ENCODE peak calls at places on chromosomes 4 and X, in eight cellular contexts. C is DND-41, L is GM10248, T is tibial artery, Z is suprapubic skin, J is brain microvascular endothelial cell, X is H9, W is epithelial cell of proximal tubule. S is an unnamed sample.

GRCh38 chr4:8451440-8452182 is 11.0 kb downstream of the TRMT44 start:
- DNase-seq in T (no peak), L (no peak), J (no peak), X (no peak), W (no peak), Z (no peak), C (no peak), S (no peak)

GRCh38 chr4:155639674-155640529 is 26.7 kb upstream of the GUCY1A1 start:
- DNase-seq in J (no peak), T (no peak), L (peak), X (no peak), W (no peak), C (peak), Z (no peak), S (peak)

GRCh38 chr4:140102406-140102805 is 51.6 kb downstream of the MAML3 start:
- DNase-seq in W (no peak), T (no peak), J (no peak), Z (no peak), L (no peak), X (no peak), C (no peak), S (no peak)

GRCh38 chr4:33063238-33063637 is 2343.1 kb downstream of the PCDH7 start:
- DNase-seq in W (no peak), Z (no peak), X (no peak), C (no peak), T (no peak), J (peak), L (no peak), S (no peak)

GRCh38 chr4:13907255-13907751 is 279.8 kb upstream of the BOD1L1 start:
- DNase-seq in C (no peak), T (no peak), W (peak), J (peak), L (no peak), Z (no peak), X (no peak), S (no peak)

GRCh38 chr4:85761803-85762202 is 286.9 kb downstream of the ARHGAP24 start:
- DNase-seq in T (peak), L (no peak), X (no peak), J (peak), Z (peak), C (no peak), W (no peak), S (no peak)

GRCh38 chr4:173522160-173522873 is 7.7 kb downstream of the HAND2 start:
- DNase-seq in C (no peak), J (peak), Z (peak), X (peak), W (no peak), T (peak), L (no peak), S (no peak)

GRCh38 chr4:105129286-105129685 is 17.4 kb upstream of the TET2 start:
- DNase-seq in T (no peak), X (no peak), J (no peak), Z (no peak), C (no peak), W (no peak), L (no peak), S (no peak)

GRCh38 chrX:108834036-108834435 is 97.7 kb upstream of the IRS4 start:
- DNase-seq in J (no peak), X (no peak), L (no peak), C (no peak), W (no peak), Z (no peak), T (no peak), S (no peak)

GRCh38 chr4:154578919-154579318 is 11.6 kb downstream of the FGA start:
- DNase-seq in L (no peak), J (no peak), W (no peak), C (no peak), X (no peak), T (no peak), Z (no peak), S (no peak)

GRCh38 chr4:5863461-5864113 is 29.3 kb downstream of the CRMP1 start:
- DNase-seq in J (peak), L (no peak), C (peak), T (no peak), X (no peak), W (peak), Z (no peak), S (no peak)

GRCh38 chr4:10058371-10058770 is 37.1 kb upstream of the SLC2A9 start:
- DNase-seq in X (no peak), L (no peak), J (no peak), T (no peak), C (no peak), Z (no peak), W (no peak), S (no peak)

GRCh38 chrX:116667760-116668159 is 205.0 kb upstream of the CT83 start:
- DNase-seq in T (no peak), L (no peak), W (no peak), J (no peak), X (no peak), Z (no peak), C (no peak), S (no peak)

GRCh38 chr4:184330008-184330400 is 112.3 kb upstream of the ENPP6 start:
- DNase-seq in J (peak), W (no peak), Z (no peak), X (no peak), L (peak), T (peak), C (no peak), S (no peak)

GRCh38 chr4:122712782-122713181 is 19.7 kb upstream of the BBS12 start:
- DNase-seq in C (no peak), J (peak), X (no peak), W (no peak), L (no peak), T (no peak), Z (no peak), S (no peak)

GRCh38 chr4:146018247-146018646 is 79.6 kb upstream of the ZNF827 start:
- DNase-seq in T (no peak), W (no peak), J (no peak), C (no peak), X (no peak), Z (no peak), L (no peak), S (no peak)

GRCh38 chr4:153207561-153207960 is 3.3 kb downstream of the TRIM2 start:
- DNase-seq in J (peak), Z (no peak), W (no peak), X (peak), C (no peak), T (no peak), L (no peak), S (no peak)

GRCh38 chrX:118565853-118566252 is 70.2 kb downstream of the DOCK11 start:
- DNase-seq in W (no peak), J (no peak), C (no peak), Z (no peak), T (no peak), L (no peak), X (no peak), S (no peak)

GRCh38 chr4:141912831-141913230 is 276.4 kb downstream of the IL15 start:
- DNase-seq in C (no peak), L (no peak), J (no peak), Z (no peak), X (no peak), T (peak), W (no peak), S (no peak)

GRCh38 chr4:99885063-99885664 is 9.1 kb downstream of the LAMTOR3 start:
- DNase-seq in W (no peak), Z (no peak), X (no peak), C (peak), J (peak), L (peak), T (no peak), S (peak)
- TF ChIP-seq CTCF in W (peak), Z (peak), X (peak), C (peak), J (peak), L (peak), T (peak), S (peak)

DNA sequence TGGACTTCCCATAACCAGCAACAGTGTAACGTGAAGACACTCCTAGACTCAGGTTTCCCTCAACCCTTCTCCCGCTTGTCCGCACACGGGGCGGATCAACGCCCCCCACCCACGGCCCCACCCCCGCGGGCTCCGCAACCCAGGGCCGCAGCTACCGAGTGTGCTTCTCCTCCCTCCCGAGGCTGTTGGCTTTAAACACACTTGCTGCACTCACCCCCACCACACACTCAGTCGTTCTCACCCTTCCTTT is 50.4 kb upstream of the BCOR start:
- DNase-seq in Z (no peak), W (no peak), L (no peak), J (no peak), T (no peak), X (no peak), C (no peak), S (no peak)
- TF ChIP-seq CTCF in Z (no peak), W (no peak), L (no peak), J (no peak), T (no peak), X (no peak), C (no peak), S (no peak)

GRCh38 chr4:4642201-4643025 is 100.6 kb upstream of the STX18 start:
- DNase-seq in T (no peak), X (no peak), Z (no peak), L (no peak), C (no peak), J (no peak), W (no peak), S (no peak)

GRCh38 chr4:4639370-4639769 is 97.5 kb upstream of the STX18 start:
- DNase-seq in Z (no peak), J (no peak), X (no peak), C (no peak), L (no peak), W (no peak), T (no peak), S (no peak)

GRCh38 chr4:4640692-4641091 is 98.8 kb upstream of the STX18 start:
- DNase-seq in J (no peak), L (no peak), X (peak), W (no peak), T (no peak), Z (no peak), C (no peak), S (no peak)

GRCh38 chr4:4643306-4643705 is 101.5 kb upstream of the STX18 start:
- DNase-seq in L (no peak), C (no peak), W (no peak), T (no peak), Z (no peak), X (no peak), J (no peak), S (no peak)

GRCh38 chr4:4641661-4642180 is 99.9 kb upstream of the STX18 start:
- DNase-seq in J (no peak), L (no peak), T (no peak), W (no peak), C (no peak), Z (no peak), X (peak), S (no peak)
- TF ChIP-seq CTCF in J (no peak), L (no peak), T (no peak), W (no peak), C (no peak), Z (no peak), X (no peak), S (no peak)

GRCh38 chr4:124265701-124266100 is 446.8 kb downstream of the ANKRD50 start:
- DNase-seq in X (no peak), T (no peak), J (no peak), C (no peak), L (no peak), Z (no peak), W (no peak), S (no peak)

GRCh38 chr4:124262211-124263179 is 450.0 kb downstream of the ANKRD50 start:
- DNase-seq in W (peak), Z (peak), J (peak), C (peak), L (peak), X (peak), T (peak), S (peak)

DNA sequence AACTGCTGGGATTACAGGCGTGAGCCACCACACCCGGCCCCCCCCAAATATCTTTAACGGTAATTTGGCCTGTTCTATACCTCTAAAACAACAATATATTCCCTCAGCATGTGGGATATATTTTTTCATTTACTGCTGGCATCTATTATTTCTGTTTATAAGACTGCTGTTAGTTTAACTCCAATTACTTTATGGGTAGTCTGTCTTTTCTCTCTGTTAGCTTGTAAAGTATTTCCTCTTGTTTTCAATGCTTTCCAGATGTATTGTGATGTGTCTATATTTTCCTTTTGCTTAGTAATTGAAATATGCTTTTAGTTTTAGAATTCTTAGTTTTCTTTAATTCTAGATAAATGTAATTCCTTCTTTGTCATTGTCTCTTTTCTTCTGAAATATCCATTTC is 445.8 kb downstream of the ANKRD50 start:
- DNase-seq in T (no peak), L (no peak), X (no peak), Z (no peak), C (no peak), W (no peak), J (no peak), S (no peak)
- TF ChIP-seq CTCF in T (no peak), L (no peak), X (no peak), Z (no peak), C (no peak), W (no peak), J (no peak), S (no peak)

GRCh38 chr4:3792813-3793212 is 26.6 kb downstream of the ADRA2C start:
- DNase-seq in L (no peak), W (no peak), X (peak), Z (no peak), J (no peak), C (no peak), T (no peak), S (no peak)
- TF ChIP-seq CTCF in L (no peak), W (no peak), X (peak), Z (no peak), J (no peak), C (peak), T (no peak), S (peak)

GRCh38 chrX:6226053-6226645 is 2.5 kb downstream of the NLGN4X start:
- DNase-seq in Z (no peak), X (peak), C (peak), L (peak), T (no peak), J (no peak), W (no peak), S (no peak)

GRCh38 chrX:6226646-6227444 is 1.8 kb downstream of the NLGN4X start:
- DNase-seq in L (no peak), J (no peak), T (no peak), X (peak), Z (no peak), C (peak), W (no peak), S (no peak)

GRCh38 chrX:6223516-6223915 is 5.2 kb downstream of the NLGN4X start:
- DNase-seq in Z (no peak), T (no peak), X (no peak), L (no peak), J (no peak), C (no peak), W (no peak), S (no peak)

GRCh38 chrX:6227445-6227820 is 1.2 kb downstream of the NLGN4X start:
- DNase-seq in T (no peak), C (peak), X (no peak), J (no peak), W (no peak), Z (no peak), L (no peak), S (no peak)

GRCh38 chrX:6225307-6226052 is 3.2 kb downstream of the NLGN4X start:
- DNase-seq in W (no peak), Z (no peak), J (no peak), X (no peak), T (no peak), C (peak), L (no peak), S (no peak)
- TF ChIP-seq CTCF in W (no peak), Z (no peak), J (peak), X (peak), T (no peak), C (peak), L (no peak), S (no peak)

GRCh38 chr4:80619070-80619674 is 283.6 kb downstream of the CFAP299 start:
- DNase-seq in T (no peak), C (no peak), Z (no peak), X (no peak), W (no peak), J (no peak), L (no peak), S (no peak)
- TF ChIP-seq CTCF in T (no peak), C (peak), Z (no peak), X (peak), W (peak), J (peak), L (peak), S (peak)

GRCh38 chr4:82852751-82853053 is 38.3 kb downstream of the SEC31A start:
- DNase-seq in L (no peak), C (no peak), X (no peak), Z (no peak), T (no peak), W (no peak), J (no peak), S (no peak)

GRCh38 chr4:82848706-82849105 is 42.2 kb downstream of the SEC31A start:
- DNase-seq in W (no peak), J (no peak), L (no peak), C (no peak), T (no peak), Z (no peak), X (no peak), S (no peak)

GRCh38 chr4:82850684-82851083 is 40.3 kb downstream of the SEC31A start:
- DNase-seq in J (no peak), T (no peak), W (no peak), X (no peak), Z (no peak), C (no peak), L (no peak), S (no peak)

GRCh38 chr4:82851318-82851717 is 39.6 kb downstream of the SEC31A start:
- DNase-seq in W (no peak), X (no peak), L (no peak), Z (no peak), J (no peak), T (no peak), C (no peak), S (no peak)

DNA sequence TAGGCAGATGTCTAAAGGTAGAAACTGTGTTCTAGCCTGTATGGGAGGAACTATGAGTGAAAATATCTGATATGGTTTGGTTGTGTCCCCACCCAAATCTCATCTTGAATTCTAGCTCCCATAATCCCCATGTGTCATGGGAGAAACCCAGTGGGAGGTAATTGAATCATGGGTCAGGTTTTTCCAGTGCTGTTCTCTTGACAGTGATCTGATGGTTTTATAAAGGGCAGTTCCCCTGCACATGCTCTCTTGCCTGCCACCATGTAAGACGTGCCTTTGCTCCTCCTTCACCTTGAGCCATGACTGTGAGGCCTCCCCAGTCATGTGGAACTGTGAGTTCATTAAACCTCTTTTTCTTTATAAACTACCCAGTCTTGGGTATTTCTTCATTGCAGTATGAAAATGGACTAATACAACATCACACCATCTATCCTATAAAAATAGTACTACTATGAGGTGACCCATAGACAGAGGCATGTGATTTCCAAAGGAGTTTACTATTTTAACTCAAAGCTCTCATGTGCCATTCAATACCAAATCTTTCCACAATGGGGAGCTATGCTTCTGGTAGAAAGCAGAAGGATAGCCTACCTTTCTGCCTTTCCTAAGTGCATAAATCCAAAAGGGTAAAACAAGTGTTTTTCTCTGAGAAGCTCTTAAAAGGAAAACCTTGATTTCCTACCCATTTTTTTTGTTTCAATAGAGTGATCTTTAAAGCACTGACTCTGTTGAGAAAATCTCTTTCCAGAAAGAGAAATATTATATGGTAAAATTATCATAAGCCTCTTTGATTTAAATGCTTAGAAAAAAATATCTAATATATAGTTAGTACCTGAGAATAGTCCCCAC is 38.8 kb downstream of the SEC31A start:
- DNase-seq in Z (no peak), J (no peak), L (no peak), X (no peak), W (no peak), T (no peak), C (no peak), S (no peak)
- TF ChIP-seq CTCF in Z (peak), J (peak), L (no peak), X (peak), W (peak), T (peak), C (peak), S (peak)

S was measured in GM12864.